ENCODE peak calls at places on chromosome 11, in four cellular contexts. J is AG09319; Q is NCI-H1105; Z is stimulated activated naive CD4-positive, alpha-beta T cell. Y is an unnamed sample.

GRCh38 chr11:118010738-118011461 is 24.7 kb downstream of the IL10RA start:
- DNase-seq in Q (no peak), J (no peak), Z (no peak), Y (no peak)

GRCh38 chr11:68345776-68346728 is 33.7 kb downstream of the LRP5 start:
- DNase-seq in Q (no peak), J (no peak), Z (no peak), Y (no peak)

GRCh38 chr11:299951-300735 is 817 bp upstream of the IFITM5 start:
- DNase-seq in J (no peak), Q (no peak), Z (no peak), Y (peak; percentile 18)

GRCh38 chr11:69879734-69880005 is 60.5 kb upstream of the FGF3 start:
- DNase-seq in J (no peak), Z (no peak), Q (no peak), Y (no peak)

GRCh38 chr11:47986742-47987141 is 6.4 kb downstream of the PTPRJ start:
- DNase-seq in Z (no peak), Q (no peak), J (no peak), Y (no peak)

GRCh38 chr11:69374110-69374981 is 80.4 kb downstream of the MYEOV start:
- DNase-seq in Q (no peak), J (no peak), Z (no peak), Y (no peak)

GRCh38 chr11:93846411-93846810 is 4.0 kb downstream of the VSTM5 start:
- DNase-seq in Z (no peak), J (no peak), Q (no peak), Y (peak; percentile 51)

GRCh38 chr11:100687630-100688395 is 725 bp downstream of the ARHGAP42 start:
- DNase-seq in Q (no peak), Z (no peak), J (peak; percentile 66), Y (peak; percentile 85)

GRCh38 chr11:85647604-85648299 is at the start of gene TMEM126A:
- DNase-seq in J (no peak), Z (peak; percentile 89), Q (peak; percentile 84), Y (peak; percentile 82)

GRCh38 chr11:70579376-70579955 is 181.1 kb downstream of the CTTN start:
- DNase-seq in J (no peak), Z (no peak), Q (no peak), Y (no peak)

GRCh38 chr11:36945384-36945783 is 347.3 kb upstream of the RAG2 start:
- DNase-seq in Q (no peak), Z (no peak), J (no peak), Y (no peak)

GRCh38 chr11:32960553-32961164 is 55.0 kb upstream of the DEPDC7 start:
- DNase-seq in Z (no peak), J (peak; percentile 15), Q (peak; percentile 25), Y (peak; percentile 62)

GRCh38 chr11:121131656-121132055 is 30.6 kb downstream of the TECTA start:
- DNase-seq in Q (no peak), Z (no peak), J (no peak), Y (no peak)

GRCh38 chr11:114447892-114448291 is 8.6 kb downstream of the REXO2 start:
- DNase-seq in Z (no peak), J (peak; percentile 57), Q (no peak), Y (peak; percentile 36)

GRCh38 chr11:36574486-36574885 is 6.7 kb downstream of the RAG1 start:
- DNase-seq in Q (no peak), Z (no peak), J (no peak), Y (no peak)

GRCh38 chr11:82858133-82858532 is 42.1 kb downstream of the PRCP start:
- DNase-seq in J (no peak), Z (no peak), Q (no peak), Y (no peak)

GRCh38 chr11:87252869-87253268 is 215.1 kb downstream of the TMEM135 start:
- DNase-seq in Q (no peak), J (no peak), Z (no peak), Y (peak; percentile 31)

GRCh38 chr11:22703040-22703439 is 36.6 kb downstream of the GAS2 start:
- DNase-seq in J (peak; percentile 1), Q (no peak), Z (no peak), Y (peak; percentile 30)

GRCh38 chr11:112318661-112319060 is 58.0 kb upstream of the PLET1 start:
- DNase-seq in J (no peak), Q (no peak), Z (no peak), Y (no peak)

GRCh38 chr11:35286156-35286555 is 133.2 kb downstream of the SLC1A2 start:
- DNase-seq in Q (no peak), J (no peak), Z (no peak), Y (no peak)

GRCh38 chr11:13101836-13102574 is 92.9 kb downstream of the RASSF10 start:
- DNase-seq in Z (no peak), Q (no peak), J (no peak), Y (no peak)

GRCh38 chr11:62715150-62716130 is 8.0 kb downstream of the GNG3 start:
- DNase-seq in Q (no peak), Z (no peak), J (no peak), Y (no peak)

GRCh38 chr11:71333473-71333872 is 81.1 kb upstream of the SHANK2 start:
- DNase-seq in Z (no peak), J (no peak), Q (no peak), Y (no peak)

GRCh38 chr11:60589611-60590010 is 74.4 kb downstream of the MS4A13 start:
- DNase-seq in Z (no peak), J (no peak), Q (no peak), Y (no peak)

GRCh38 chr11:29208117-29208516 is 808.7 kb downstream of the KCNA4 start:
- DNase-seq in J (no peak), Q (no peak), Z (no peak), Y (peak; percentile 3)

GRCh38 chr11:124812876-124813275 is 12.7 kb upstream of the MSANTD2 start:
- DNase-seq in Z (no peak), Q (no peak), J (no peak), Y (peak; percentile 67)

GRCh38 chr11:86816251-86816726 is 15.9 kb downstream of the PRSS23 start:
- DNase-seq in Q (no peak), J (no peak), Z (no peak), Y (peak; percentile 83)

GRCh38 chr11:101915811-101916291 is 471 bp downstream of the ANGPTL5 start:
- DNase-seq in J (peak; percentile 44), Q (no peak), Z (no peak), Y (peak; percentile 32)

GRCh38 chr11:67486481-67487195 is 3.8 kb downstream of the AIP start:
- DNase-seq in Q (no peak), J (no peak), Z (no peak), Y (no peak)

GRCh38 chr11:15839061-15839460 is 517.3 kb downstream of the SOX6 start:
- DNase-seq in Q (no peak), Z (no peak), J (no peak), Y (no peak)

GRCh38 chr11:88520391-88520790 is 182.9 kb upstream of the CTSC start:
- DNase-seq in Z (no peak), Q (no peak), J (no peak), Y (peak; percentile 58)

GRCh38 chr11:44775366-44776356 is 48.9 kb downstream of the TSPAN18 start:
- DNase-seq in Q (peak; percentile 28), J (no peak), Z (peak; percentile 42), Y (peak; percentile 9)

GRCh38 chr11:71064183-71064582 is 188.2 kb downstream of the SHANK2 start:
- DNase-seq in Q (no peak), J (no peak), Z (no peak), Y (no peak)

GRCh38 chr11:2273771-2274170 is 3.4 kb upstream of the ASCL2 start:
- DNase-seq in J (no peak), Z (no peak), Q (no peak), Y (no peak)

GRCh38 chr11:120055646-120056045 is 82.3 kb downstream of the TRIM29 start:
- DNase-seq in Z (no peak), Q (peak; percentile 38), J (no peak), Y (no peak)

GRCh38 chr11:126544311-126545056 is 189.0 kb downstream of the ST3GAL4 start:
- DNase-seq in Q (peak; percentile 91), Z (no peak), J (no peak), Y (no peak)